ENCODE peak calls at places on chromosome 4, in seven cellular contexts. O is cardiac muscle cell, R is epithelial cell of proximal tubule, P is suprapubic skin, H is right lobe of liver, U is H7, T is heart right ventricle. Z is an unnamed sample.

GRCh38 chr4:82713856-82714255 is 84.7 kb downstream of the SCD5 start:
- DNase-seq in O (no peak), R (no peak), P (no peak), H (no peak), U (no peak), T (no peak), Z (no peak)

GRCh38 chr4:185902654-185903053 is 90.7 kb upstream of the SORBS2 start:
- DNase-seq in O (no peak), R (peak), P (no peak), H (no peak), U (no peak), T (no peak), Z (no peak)

GRCh38 chr4:123278755-123279154 is 117.8 kb upstream of the SPRY1 start:
- DNase-seq in O (no peak), R (no peak), P (no peak), H (no peak), U (no peak), T (no peak), Z (no peak)

GRCh38 chr4:26812049-26812729 is 48.5 kb upstream of the STIM2 start:
- DNase-seq in O (no peak), R (no peak), P (no peak), H (no peak), U (no peak), T (peak), Z (peak)

GRCh38 chr4:86961605-86962295 is 26.9 kb downstream of the AFF1 start:
- DNase-seq in O (peak), R (no peak), P (no peak), H (no peak), U (no peak), T (no peak), Z (peak)

GRCh38 chr4:74044676-74045075 is 6.2 kb upstream of the CXCL3 start:
- DNase-seq in O (no peak), R (peak), P (no peak), H (no peak), U (no peak), T (no peak), Z (no peak)

GRCh38 chr4:105998210-105998609 is 102.9 kb downstream of the NPNT start:
- DNase-seq in O (no peak), R (peak), P (no peak), H (no peak), U (no peak), T (no peak), Z (no peak)

GRCh38 chr4:168119100-168119499 is 26.8 kb downstream of the ANXA10 start:
- DNase-seq in O (no peak), R (no peak), P (no peak), H (no peak), U (no peak), T (no peak), Z (no peak)

GRCh38 chr4:31041385-31041784 is 321.2 kb downstream of the PCDH7 start:
- DNase-seq in O (no peak), R (no peak), P (no peak), H (no peak), U (peak), T (no peak), Z (no peak)

GRCh38 chr4:23654791-23655190 is 235.1 kb downstream of the PPARGC1A start:
- DNase-seq in O (no peak), R (peak), P (no peak), H (no peak), U (no peak), T (no peak), Z (peak)

GRCh38 chr4:77155631-77156345 is 1.2 kb upstream of the CCNG2 start:
- DNase-seq in O (no peak), R (no peak), P (no peak), H (no peak), U (no peak), T (no peak), Z (no peak)

GRCh38 chr4:6231663-6232165 is 31.4 kb upstream of the JAKMIP1 start:
- DNase-seq in O (no peak), R (no peak), P (peak), H (no peak), U (no peak), T (no peak), Z (no peak)

GRCh38 chr4:185662030-185662778 is 126.9 kb upstream of the PDLIM3 start:
- DNase-seq in O (no peak), R (no peak), P (no peak), H (no peak), U (no peak), T (no peak), Z (no peak)

GRCh38 chr4:58209576-58209975 is 1099.4 kb upstream of the IGFBP7 start:
- DNase-seq in O (no peak), R (no peak), P (no peak), H (no peak), U (no peak), T (no peak), Z (no peak)

GRCh38 chr4:168514249-168514852 is 17.5 kb downstream of the PALLD start:
- DNase-seq in O (peak), R (no peak), P (no peak), H (no peak), U (no peak), T (no peak), Z (peak)

GRCh38 chr4:183447646-183448045 is 3.2 kb downstream of the CDKN2AIP start:
- DNase-seq in O (no peak), R (no peak), P (no peak), H (no peak), U (no peak), T (no peak), Z (no peak)

GRCh38 chr4:143089291-143089690 is 95.4 kb upstream of the USP38 start:
- DNase-seq in O (peak), R (peak), P (no peak), H (no peak), U (no peak), T (no peak), Z (no peak)

GRCh38 chr4:125316781-125317525 is 2.2 kb downstream of the FAT4 start:
- DNase-seq in O (peak), R (no peak), P (peak), H (peak), U (peak), T (peak), Z (peak)

GRCh38 chr4:125313989-125314602 is 659 bp upstream of the FAT4 start:
- DNase-seq in O (no peak), R (no peak), P (no peak), H (no peak), U (peak), T (peak), Z (no peak)

GRCh38 chr4:125314676-125315570 is at the start of gene FAT4:
- DNase-seq in O (peak), R (peak), P (peak), H (peak), U (peak), T (peak), Z (peak)

GRCh38 chr4:125316391-125316780 is 1.6 kb downstream of the FAT4 start:
- DNase-seq in O (peak), R (no peak), P (no peak), H (peak), U (peak), T (peak), Z (peak)

DNA sequence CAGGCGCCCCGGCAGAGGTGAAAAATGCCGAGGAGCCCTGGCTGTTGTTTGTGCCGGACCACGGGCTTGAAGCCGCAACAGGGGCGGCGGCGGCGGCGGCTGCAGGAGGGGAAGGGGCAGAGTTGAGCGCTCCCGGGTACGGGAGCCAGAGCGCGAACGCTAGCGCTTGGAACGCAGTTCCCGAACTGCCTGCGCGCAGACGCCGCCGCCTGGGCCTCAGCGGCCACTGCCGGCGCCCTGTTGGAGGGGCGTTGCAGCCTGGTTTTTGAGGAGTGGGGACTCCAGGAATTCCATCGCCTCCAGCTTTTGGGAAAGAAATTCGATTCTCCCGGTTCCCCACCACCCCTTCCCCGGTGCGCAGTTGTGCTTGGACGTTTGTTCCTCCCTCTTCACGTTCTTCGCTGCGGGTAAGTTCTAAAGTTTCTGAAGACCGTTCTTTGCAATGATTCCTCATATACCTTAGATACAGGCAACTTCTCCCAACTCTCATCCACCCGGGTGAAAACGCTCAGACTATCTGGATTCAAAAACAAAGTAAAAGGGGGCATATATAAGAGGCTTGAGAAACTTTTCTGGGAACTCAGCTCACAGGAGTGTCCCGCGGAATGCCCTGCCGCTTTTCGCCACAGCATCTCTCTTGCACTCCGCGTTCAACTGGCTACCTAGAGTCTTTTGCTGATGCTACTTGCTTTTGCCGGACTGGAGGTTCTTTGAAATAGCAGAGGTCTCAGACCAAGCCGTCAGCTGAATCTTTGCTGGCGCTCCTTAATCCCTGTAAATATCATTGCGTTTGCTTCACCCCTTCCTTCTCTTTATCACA is 1.0 kb downstream of the FAT4 start:
- DNase-seq in O (peak), R (no peak), P (no peak), H (peak), U (peak), T (peak), Z (peak)
- H3K4me3 ChIP-seq in O (peak), R (peak), P (peak), H (peak), U (peak), T (peak), Z (peak)

DNA sequence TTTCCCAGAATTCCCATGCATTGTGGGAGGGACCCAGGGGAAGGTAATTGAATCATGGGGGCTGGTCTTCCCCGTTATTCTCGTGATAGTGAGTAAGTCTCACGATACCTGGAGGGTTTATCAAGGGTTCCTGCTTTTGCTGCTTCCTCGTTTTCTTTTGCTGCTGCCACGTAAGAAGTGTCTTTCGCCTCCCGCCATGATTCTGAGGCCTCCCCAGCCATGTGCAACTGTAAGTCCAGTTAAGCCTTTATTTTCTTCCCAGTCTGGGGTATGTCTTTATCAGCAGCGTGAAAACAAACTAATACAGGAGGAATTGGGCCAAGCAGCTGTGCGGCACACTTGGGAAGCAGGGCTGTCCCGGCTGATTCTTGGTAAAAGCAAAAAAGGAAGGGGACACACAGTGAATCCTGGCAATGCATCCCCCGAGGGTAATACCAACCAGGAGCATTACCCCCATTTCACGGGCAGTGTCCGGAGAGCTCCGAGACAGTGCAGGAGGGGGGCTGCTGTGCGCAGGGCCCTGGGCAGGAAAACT is 185.7 kb downstream of the AFAP1 start:
- DNase-seq in O (no peak), R (no peak), P (no peak), H (no peak), U (no peak), T (no peak), Z (no peak)
- H3K4me3 ChIP-seq in O (no peak), R (no peak), P (no peak), H (no peak), U (no peak), T (no peak), Z (no peak)

DNA sequence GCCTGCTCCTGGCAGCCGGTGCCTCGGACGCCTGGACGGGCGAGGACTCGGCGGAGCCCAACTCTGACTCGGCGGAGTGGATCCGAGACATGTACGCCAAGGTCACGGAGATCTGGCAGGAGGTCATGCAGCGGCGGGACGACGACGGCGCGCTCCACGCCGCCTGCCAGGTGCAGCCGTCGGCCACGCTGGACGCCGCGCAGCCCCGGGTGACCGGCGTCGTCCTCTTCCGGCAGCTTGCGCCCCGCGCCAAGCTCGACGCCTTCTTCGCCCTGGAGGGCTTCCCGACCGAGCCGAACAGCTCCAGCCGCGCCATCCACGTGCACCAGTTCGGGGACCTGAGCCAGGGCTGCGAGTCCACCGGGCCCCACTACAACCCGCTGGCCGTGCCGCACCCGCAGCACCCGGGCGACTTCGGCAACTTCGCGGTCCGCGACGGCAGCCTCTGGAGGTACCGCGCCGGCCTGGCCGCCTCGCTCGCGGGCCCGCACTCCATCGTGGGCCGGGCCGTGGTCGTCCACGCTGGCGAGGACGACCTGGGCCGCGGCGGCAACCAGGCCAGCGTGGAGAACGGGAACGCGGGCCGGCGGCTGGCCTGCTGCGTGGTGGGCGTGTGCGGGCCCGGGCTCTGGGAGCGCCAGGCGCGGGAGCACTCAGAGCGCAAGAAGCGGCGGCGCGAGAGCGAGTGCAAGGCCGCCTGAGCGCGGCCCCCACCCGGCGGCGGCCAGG is 4.3 kb downstream of the SOD3 start:
- DNase-seq in O (peak), R (no peak), P (peak), H (no peak), U (peak), T (no peak), Z (no peak)
- H3K4me3 ChIP-seq in O (no peak), R (no peak), P (peak), H (peak), U (peak), T (peak), Z (no peak)

GRCh38 chr4:184574861-184575260 is 74.4 kb downstream of the CASP3 start:
- DNase-seq in O (no peak), R (no peak), P (no peak), H (no peak), U (no peak), T (peak), Z (peak)
- H3K4me3 ChIP-seq in O (no peak), R (no peak), P (no peak), H (no peak), U (no peak), T (no peak), Z (no peak)